ENCODE peak calls at places on chromosomes 7 and 10, in six cellular contexts. One of them, this sample, is unnamed.

GRCh38 chr7:124765401-124766352 is at the start of gene GPR37:
- DNase-seq in foreskin fibroblast: peak
- DNase-seq in upper lobe of right lung: peak
- DNase-seq in endodermal cell: peak
- DNase-seq in dorsolateral prefrontal cortex: peak
- DNase-seq in A549: peak
- DNase-seq in this sample: peak

GRCh38 chr10:89861584-89862287 is 160.3 kb downstream of the KIF20B start:
- DNase-seq in foreskin fibroblast: peak
- DNase-seq in dorsolateral prefrontal cortex: no peak
- DNase-seq in upper lobe of right lung: no peak
- DNase-seq in A549: no peak
- DNase-seq in endodermal cell: no peak
- DNase-seq in this sample: peak

GRCh38 chr7:103076767-103077166 is 1.8 kb downstream of the ARMC10 start:
- DNase-seq in upper lobe of right lung: peak
- DNase-seq in endodermal cell: no peak
- DNase-seq in foreskin fibroblast: peak
- DNase-seq in A549: no peak
- DNase-seq in dorsolateral prefrontal cortex: no peak
- DNase-seq in this sample: no peak

GRCh38 chr10:5588603-5589002 is 63.8 kb downstream of the CALML3 start:
- DNase-seq in A549: no peak
- DNase-seq in foreskin fibroblast: no peak
- DNase-seq in dorsolateral prefrontal cortex: no peak
- DNase-seq in endodermal cell: no peak
- DNase-seq in upper lobe of right lung: peak
- DNase-seq in this sample: no peak

GRCh38 chr7:38881015-38881414 is 28.0 kb downstream of the VPS41 start:
- DNase-seq in upper lobe of right lung: no peak
- DNase-seq in dorsolateral prefrontal cortex: no peak
- DNase-seq in endodermal cell: peak
- DNase-seq in A549: no peak
- DNase-seq in foreskin fibroblast: no peak
- DNase-seq in this sample: no peak

GRCh38 chr7:108296911-108297310 is 159.3 kb downstream of the NRCAM start:
- DNase-seq in foreskin fibroblast: no peak
- DNase-seq in dorsolateral prefrontal cortex: no peak
- DNase-seq in upper lobe of right lung: no peak
- DNase-seq in endodermal cell: no peak
- DNase-seq in A549: no peak
- DNase-seq in this sample: no peak

GRCh38 chr7:85185355-85186082 is 1.3 kb downstream of the SEMA3D start:
- DNase-seq in A549: peak
- DNase-seq in dorsolateral prefrontal cortex: peak
- DNase-seq in foreskin fibroblast: peak
- DNase-seq in endodermal cell: peak
- DNase-seq in upper lobe of right lung: peak
- DNase-seq in this sample: peak

GRCh38 chr7:134720091-134720935 is 59.1 kb upstream of the CALD1 start:
- DNase-seq in A549: no peak
- DNase-seq in foreskin fibroblast: peak
- DNase-seq in upper lobe of right lung: no peak
- DNase-seq in dorsolateral prefrontal cortex: no peak
- DNase-seq in endodermal cell: no peak
- DNase-seq in this sample: peak

GRCh38 chr7:41029072-41029492 is 673.8 kb downstream of the INHBA start:
- DNase-seq in endodermal cell: no peak
- DNase-seq in foreskin fibroblast: peak
- DNase-seq in upper lobe of right lung: no peak
- DNase-seq in dorsolateral prefrontal cortex: no peak
- DNase-seq in A549: peak
- DNase-seq in this sample: peak

GRCh38 chr7:12923971-12924370 is 236.5 kb downstream of the ARL4A start:
- DNase-seq in dorsolateral prefrontal cortex: no peak
- DNase-seq in A549: no peak
- DNase-seq in foreskin fibroblast: peak
- DNase-seq in endodermal cell: no peak
- DNase-seq in upper lobe of right lung: no peak
- DNase-seq in this sample: no peak

GRCh38 chr7:75650062-75650461 is 88.7 kb downstream of the HIP1 start:
- DNase-seq in upper lobe of right lung: peak
- DNase-seq in foreskin fibroblast: no peak
- DNase-seq in dorsolateral prefrontal cortex: no peak
- DNase-seq in endodermal cell: peak
- DNase-seq in A549: peak
- DNase-seq in this sample: no peak

GRCh38 chr7:86911703-86912102 is 147.8 kb downstream of the ELAPOR2 start:
- DNase-seq in foreskin fibroblast: peak
- DNase-seq in A549: no peak
- DNase-seq in dorsolateral prefrontal cortex: no peak
- DNase-seq in upper lobe of right lung: no peak
- DNase-seq in endodermal cell: no peak
- DNase-seq in this sample: no peak

GRCh38 chr7:27171636-27172387 is 2.3 kb downstream of the HOXA10 start:
- DNase-seq in upper lobe of right lung: peak
- DNase-seq in A549: no peak
- DNase-seq in foreskin fibroblast: peak
- DNase-seq in dorsolateral prefrontal cortex: no peak
- DNase-seq in endodermal cell: peak
- DNase-seq in this sample: no peak

GRCh38 chr7:43077732-43078391 is 34.6 kb upstream of the HECW1 start:
- DNase-seq in upper lobe of right lung: no peak
- DNase-seq in foreskin fibroblast: peak
- DNase-seq in endodermal cell: peak
- DNase-seq in dorsolateral prefrontal cortex: no peak
- DNase-seq in A549: peak
- DNase-seq in this sample: no peak

GRCh38 chr10:91185239-91185875 is 35.1 kb upstream of the PCGF5 start:
- DNase-seq in endodermal cell: no peak
- DNase-seq in foreskin fibroblast: peak
- DNase-seq in A549: peak
- DNase-seq in upper lobe of right lung: no peak
- DNase-seq in dorsolateral prefrontal cortex: no peak
- DNase-seq in this sample: peak

GRCh38 chr10:19762026-19762425 is 54.2 kb upstream of the PLXDC2 start:
- DNase-seq in dorsolateral prefrontal cortex: no peak
- DNase-seq in upper lobe of right lung: no peak
- DNase-seq in foreskin fibroblast: no peak
- DNase-seq in A549: no peak
- DNase-seq in endodermal cell: no peak
- DNase-seq in this sample: peak

GRCh38 chr10:1968257-1969025 is 231.1 kb upstream of the ADARB2 start:
- DNase-seq in foreskin fibroblast: no peak
- DNase-seq in dorsolateral prefrontal cortex: peak
- DNase-seq in endodermal cell: no peak
- DNase-seq in A549: no peak
- DNase-seq in upper lobe of right lung: no peak
- DNase-seq in this sample: no peak

GRCh38 chr7:150898475-150899011 is 46.2 kb downstream of the AOC1 start:
- DNase-seq in dorsolateral prefrontal cortex: peak
- DNase-seq in upper lobe of right lung: peak
- DNase-seq in foreskin fibroblast: peak
- DNase-seq in A549: peak
- DNase-seq in endodermal cell: peak
- DNase-seq in this sample: peak

GRCh38 chr10:113103131-113103830 is 153.2 kb downstream of the TCF7L2 start:
- DNase-seq in upper lobe of right lung: no peak
- DNase-seq in foreskin fibroblast: peak
- DNase-seq in A549: no peak
- DNase-seq in endodermal cell: peak
- DNase-seq in dorsolateral prefrontal cortex: no peak
- DNase-seq in this sample: no peak

GRCh38 chr10:118958984-118959916 is 70.3 kb upstream of the NANOS1 start:
- DNase-seq in dorsolateral prefrontal cortex: no peak
- DNase-seq in foreskin fibroblast: peak
- DNase-seq in A549: peak
- DNase-seq in upper lobe of right lung: no peak
- DNase-seq in endodermal cell: peak
- DNase-seq in this sample: peak

GRCh38 chr7:90759752-90760151 is 163.6 kb downstream of the CDK14 start:
- DNase-seq in upper lobe of right lung: no peak
- DNase-seq in foreskin fibroblast: no peak
- DNase-seq in A549: no peak
- DNase-seq in endodermal cell: no peak
- DNase-seq in dorsolateral prefrontal cortex: no peak
- DNase-seq in this sample: no peak

GRCh38 chr7:5388905-5389433 is 34.7 kb downstream of the TNRC18 start:
- DNase-seq in foreskin fibroblast: no peak
- DNase-seq in upper lobe of right lung: no peak
- DNase-seq in endodermal cell: peak
- DNase-seq in dorsolateral prefrontal cortex: no peak
- DNase-seq in A549: no peak
- DNase-seq in this sample: no peak

GRCh38 chr10:56449770-56450169 is 88.7 kb upstream of the ZWINT start:
- DNase-seq in endodermal cell: no peak
- DNase-seq in upper lobe of right lung: no peak
- DNase-seq in foreskin fibroblast: no peak
- DNase-seq in dorsolateral prefrontal cortex: no peak
- DNase-seq in A549: no peak
- DNase-seq in this sample: no peak

GRCh38 chr7:138000081-138000701 is 1.7 kb downstream of the CREB3L2 start:
- DNase-seq in upper lobe of right lung: no peak
- DNase-seq in A549: peak
- DNase-seq in endodermal cell: peak
- DNase-seq in dorsolateral prefrontal cortex: no peak
- DNase-seq in foreskin fibroblast: peak
- DNase-seq in this sample: peak

GRCh38 chr10:76572021-76572420 is 1065.6 kb downstream of the KCNMA1 start:
- DNase-seq in foreskin fibroblast: no peak
- DNase-seq in A549: no peak
- DNase-seq in upper lobe of right lung: no peak
- DNase-seq in endodermal cell: no peak
- DNase-seq in dorsolateral prefrontal cortex: no peak
- DNase-seq in this sample: no peak

GRCh38 chr10:76581685-76582084 is 1055.9 kb downstream of the KCNMA1 start:
- DNase-seq in A549: no peak
- DNase-seq in upper lobe of right lung: no peak
- DNase-seq in dorsolateral prefrontal cortex: no peak
- DNase-seq in foreskin fibroblast: no peak
- DNase-seq in endodermal cell: peak
- DNase-seq in this sample: no peak

GRCh38 chr10:76582536-76582935 is 1055.1 kb downstream of the KCNMA1 start:
- DNase-seq in endodermal cell: peak
- DNase-seq in foreskin fibroblast: peak
- DNase-seq in A549: no peak
- DNase-seq in dorsolateral prefrontal cortex: no peak
- DNase-seq in upper lobe of right lung: no peak
- DNase-seq in this sample: peak

GRCh38 chr10:76576276-76576962 is 1061.2 kb downstream of the KCNMA1 start:
- DNase-seq in dorsolateral prefrontal cortex: no peak
- DNase-seq in endodermal cell: peak
- DNase-seq in A549: no peak
- DNase-seq in upper lobe of right lung: no peak
- DNase-seq in foreskin fibroblast: peak
- DNase-seq in this sample: peak

GRCh38 chr10:76577455-76577854 is 1060.2 kb downstream of the KCNMA1 start:
- DNase-seq in upper lobe of right lung: no peak
- DNase-seq in A549: no peak
- DNase-seq in foreskin fibroblast: no peak
- DNase-seq in dorsolateral prefrontal cortex: no peak
- DNase-seq in endodermal cell: peak
- DNase-seq in this sample: no peak
- H3K4me3 ChIP-seq in upper lobe of right lung: no peak
- H3K4me3 ChIP-seq in A549: no peak
- H3K4me3 ChIP-seq in foreskin fibroblast: no peak
- H3K4me3 ChIP-seq in dorsolateral prefrontal cortex: no peak
- H3K4me3 ChIP-seq in endodermal cell: no peak
- H3K4me3 ChIP-seq in this sample: no peak

GRCh38 chr10:94351089-94351488 is 11.7 kb downstream of the NOC3L start:
- DNase-seq in A549: no peak
- DNase-seq in endodermal cell: no peak
- DNase-seq in dorsolateral prefrontal cortex: no peak
- DNase-seq in foreskin fibroblast: no peak
- DNase-seq in upper lobe of right lung: no peak
- DNase-seq in this sample: no peak

GRCh38 chr10:94344522-94345122 is 18.1 kb downstream of the NOC3L start:
- DNase-seq in dorsolateral prefrontal cortex: no peak
- DNase-seq in foreskin fibroblast: no peak
- DNase-seq in upper lobe of right lung: no peak
- DNase-seq in endodermal cell: no peak
- DNase-seq in A549: no peak
- DNase-seq in this sample: no peak

GRCh38 chr10:94349327-94349726 is 13.4 kb downstream of the NOC3L start:
- DNase-seq in endodermal cell: no peak
- DNase-seq in dorsolateral prefrontal cortex: no peak
- DNase-seq in foreskin fibroblast: no peak
- DNase-seq in upper lobe of right lung: no peak
- DNase-seq in A549: peak
- DNase-seq in this sample: no peak
- TF ChIP-seq CTCF in endodermal cell: peak
- TF ChIP-seq CTCF in dorsolateral prefrontal cortex: peak
- TF ChIP-seq CTCF in foreskin fibroblast: no peak
- TF ChIP-seq CTCF in upper lobe of right lung: no peak
- TF ChIP-seq CTCF in A549: peak
- TF ChIP-seq CTCF in this sample: peak

DNA sequence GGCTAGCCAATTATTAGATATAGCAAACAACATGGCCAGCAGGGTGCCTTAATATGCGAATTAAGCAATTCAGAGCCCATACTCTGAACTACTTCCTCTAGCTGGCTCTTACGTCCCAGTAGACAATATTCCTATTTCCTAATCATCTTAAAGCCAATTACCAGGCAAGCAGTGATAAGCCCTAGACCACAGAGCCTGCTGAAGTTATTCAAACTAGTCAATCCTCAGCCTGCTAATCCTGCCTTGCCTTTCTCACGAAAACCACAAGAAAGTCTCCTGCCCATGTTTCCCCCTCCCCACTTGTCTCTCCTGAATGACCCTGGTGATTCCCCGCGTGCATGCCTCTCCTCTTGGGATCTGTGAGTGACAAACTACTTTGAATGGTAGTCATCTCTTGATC is 86.8 kb upstream of the CACNA2D1 start:
- DNase-seq in dorsolateral prefrontal cortex: no peak
- DNase-seq in foreskin fibroblast: no peak
- DNase-seq in endodermal cell: peak
- DNase-seq in upper lobe of right lung: no peak
- DNase-seq in A549: no peak
- DNase-seq in this sample: no peak
- H3K4me3 ChIP-seq in dorsolateral prefrontal cortex: no peak
- H3K4me3 ChIP-seq in foreskin fibroblast: no peak
- H3K4me3 ChIP-seq in endodermal cell: no peak
- H3K4me3 ChIP-seq in upper lobe of right lung: no peak
- H3K4me3 ChIP-seq in A549: no peak
- H3K4me3 ChIP-seq in this sample: no peak

GRCh38 chr7:19066109-19066508 is 51.3 kb downstream of the TWIST1 start:
- DNase-seq in dorsolateral prefrontal cortex: no peak
- DNase-seq in endodermal cell: no peak
- DNase-seq in A549: no peak
- DNase-seq in foreskin fibroblast: no peak
- DNase-seq in upper lobe of right lung: no peak
- DNase-seq in this sample: no peak

DNA sequence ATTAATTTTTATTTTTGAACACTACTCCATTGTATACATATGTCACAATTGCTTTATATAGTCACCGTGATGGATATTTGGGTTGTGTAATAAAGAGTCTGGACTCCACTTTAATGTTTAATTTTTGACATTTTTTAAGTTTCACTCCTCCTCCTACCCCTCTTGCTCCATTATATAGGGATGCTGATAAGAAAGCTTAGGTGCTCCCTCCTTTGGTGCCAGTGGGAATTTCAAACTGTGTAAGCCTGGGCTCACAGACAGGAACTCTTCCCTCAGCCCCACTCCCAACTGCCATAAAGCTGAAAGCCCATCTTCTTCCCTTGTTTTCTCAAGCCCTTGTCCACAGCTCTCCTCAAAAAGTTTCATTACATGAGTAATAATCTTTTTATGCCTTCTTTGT is 47.6 kb downstream of the TWIST1 start:
- DNase-seq in dorsolateral prefrontal cortex: no peak
- DNase-seq in foreskin fibroblast: no peak
- DNase-seq in upper lobe of right lung: no peak
- DNase-seq in endodermal cell: peak
- DNase-seq in A549: peak
- DNase-seq in this sample: no peak
- TF ChIP-seq CTCF in dorsolateral prefrontal cortex: no peak
- TF ChIP-seq CTCF in foreskin fibroblast: no peak
- TF ChIP-seq CTCF in upper lobe of right lung: no peak
- TF ChIP-seq CTCF in endodermal cell: peak
- TF ChIP-seq CTCF in A549: no peak
- TF ChIP-seq CTCF in this sample: peak